ENCODE peak calls at places on chromosomes 12 and 14, in four cellular contexts. F is uterus, R is esophagus muscularis mucosa, H is tibial nerve. W is an unnamed sample.

GRCh38 chr12:118981285-118982201 is at the start of gene SRRM4:
- DNase-seq in F (no peak), R (no peak), H (no peak), W (no peak)

GRCh38 chr12:112183141-112183581 is 57.8 kb downstream of the TRAFD1 start:
- DNase-seq in F (no peak), R (no peak), H (no peak), W (no peak)

GRCh38 chr14:87102979-87103378 is 890.0 kb downstream of the GALC start:
- DNase-seq in F (no peak), R (no peak), H (no peak), W (no peak)

GRCh38 chr12:130965668-130966067 is 12.0 kb downstream of the ADGRD1 start:
- DNase-seq in F (no peak), R (no peak), H (no peak), W (no peak)

GRCh38 chr12:69904761-69905160 is 79.7 kb downstream of the MYRFL start:
- DNase-seq in F (no peak), R (no peak), H (no peak), W (no peak)

GRCh38 chr14:85444685-85445084 is 85.3 kb upstream of the FLRT2 start:
- DNase-seq in F (no peak), R (no peak), H (no peak), W (no peak)

GRCh38 chr12:115709410-115710065 is 568.0 kb downstream of the MED13L start:
- DNase-seq in F (peak; percentile 48), R (no peak), H (peak; percentile 55), W (no peak)

GRCh38 chr12:92164712-92165111 is 19.1 kb upstream of the BTG1 start:
- DNase-seq in F (no peak), R (no peak), H (no peak), W (no peak)

GRCh38 chr12:2172040-2172439 is 119.3 kb downstream of the CACNA1C start:
- DNase-seq in F (no peak), R (no peak), H (no peak), W (no peak)

GRCh38 chr12:67939611-67940010 is 49.6 kb upstream of the IFNG-AS1 start:
- DNase-seq in F (no peak), R (no peak), H (no peak), W (no peak)

GRCh38 chr12:87441511-87441910 is 587.7 kb downstream of the C12orf50 start:
- DNase-seq in F (no peak), R (no peak), H (no peak), W (no peak)

GRCh38 chr12:85920324-85920947 is 46.3 kb downstream of the NTS start:
- DNase-seq in F (no peak), R (no peak), H (no peak), W (no peak)

GRCh38 chr12:6112004-6112403 is 12.5 kb downstream of the VWF start:
- DNase-seq in F (no peak), R (no peak), H (no peak), W (no peak)

GRCh38 chr14:52998376-52999010 is 47.6 kb upstream of the FERMT2 start:
- DNase-seq in F (no peak), R (no peak), H (no peak), W (no peak)

GRCh38 chr12:50845021-50845647 is 2.4 kb downstream of the TMPRSS12 start:
- DNase-seq in F (no peak), R (no peak), H (no peak), W (no peak)

GRCh38 chr12:49776858-49777257 is 35.5 kb downstream of the TMBIM6 start:
- DNase-seq in F (no peak), R (no peak), H (no peak), W (no peak)

GRCh38 chr14:30998100-30998706 is 27.2 kb upstream of the AP4S1 start:
- DNase-seq in F (no peak), R (no peak), H (no peak), W (no peak)

GRCh38 chr14:55881577-55882241 is 236.5 kb upstream of the PELI2 start:
- DNase-seq in F (no peak), R (peak; percentile 77), H (no peak), W (no peak)

GRCh38 chr12:123034022-123034541 is 53.6 kb downstream of the ARL6IP4 start:
- DNase-seq in F (no peak), R (no peak), H (no peak), W (no peak)

GRCh38 chr12:75444444-75445136 is 36.0 kb upstream of the GLIPR1 start:
- DNase-seq in F (no peak), R (no peak), H (no peak), W (no peak)

GRCh38 chr12:116194935-116195431 is 82.5 kb downstream of the MED13L start:
- DNase-seq in F (no peak), R (no peak), H (no peak), W (no peak)

GRCh38 chr14:64465208-64465821 is at the start of gene AKAP5:
- DNase-seq in F (peak; percentile 54), R (no peak), H (no peak), W (no peak)

GRCh38 chr12:33439587-33440011 is at the start of gene SYT10:
- DNase-seq in F (no peak), R (no peak), H (no peak), W (no peak)

GRCh38 chr12:25734529-25735180 is 181.6 kb upstream of the LMNTD1 start:
- DNase-seq in F (no peak), R (no peak), H (no peak), W (no peak)

GRCh38 chr14:21092147-21093011 is 6.1 kb downstream of the ZNF219 start:
- DNase-seq in F (peak; percentile 80), R (no peak), H (peak; percentile 67), W (peak; percentile 84)

GRCh38 chr12:57372233-57372632 is 58.6 kb downstream of the R3HDM2 start:
- DNase-seq in F (no peak), R (no peak), H (no peak), W (no peak)

GRCh38 chr12:58455146-58455545 is 465.2 kb downstream of the LRIG3 start:
- DNase-seq in F (no peak), R (no peak), H (no peak), W (no peak)

GRCh38 chr12:48447755-48448154 is 24.6 kb upstream of the ANP32D start:
- DNase-seq in F (no peak), R (no peak), H (no peak), W (no peak)

GRCh38 chr12:56838602-56839488 is 75.7 kb downstream of the HSD17B6 start:
- DNase-seq in F (no peak), R (no peak), H (no peak), W (no peak)

GRCh38 chr12:119208626-119209061 is 29.9 kb downstream of the HSPB8 start:
- DNase-seq in F (peak; percentile 41), R (peak; percentile 95), H (peak; percentile 45), W (peak; percentile 54)

GRCh38 chr12:132139912-132140311 is 4.2 kb downstream of the DDX51 start:
- DNase-seq in F (peak; percentile 11), R (no peak), H (no peak), W (no peak)

GRCh38 chr12:132138941-132139871 is 4.9 kb downstream of the DDX51 start:
- DNase-seq in F (peak; percentile 10), R (no peak), H (no peak), W (no peak)

GRCh38 chr12:132140918-132141841 is 2.9 kb downstream of the DDX51 start:
- DNase-seq in F (peak; percentile 11), R (no peak), H (peak; percentile 3), W (no peak)

GRCh38 chr12:132141976-132142678 is 2.0 kb downstream of the DDX51 start:
- DNase-seq in F (peak; percentile 14), R (no peak), H (peak; percentile 5), W (no peak)

GRCh38 chr12:132140501-132140900 is 3.6 kb downstream of the DDX51 start:
- DNase-seq in F (peak; percentile 10), R (no peak), H (no peak), W (peak; percentile 40)
- H3K36me3 ChIP-seq in F (no peaks in the 10 kb centered on the region), R (peaks cover 49% of the 10 kb centered on the region), H (no peaks in the 10 kb centered on the region), W (peaks cover 7% of the 10 kb centered on the region)

DNA sequence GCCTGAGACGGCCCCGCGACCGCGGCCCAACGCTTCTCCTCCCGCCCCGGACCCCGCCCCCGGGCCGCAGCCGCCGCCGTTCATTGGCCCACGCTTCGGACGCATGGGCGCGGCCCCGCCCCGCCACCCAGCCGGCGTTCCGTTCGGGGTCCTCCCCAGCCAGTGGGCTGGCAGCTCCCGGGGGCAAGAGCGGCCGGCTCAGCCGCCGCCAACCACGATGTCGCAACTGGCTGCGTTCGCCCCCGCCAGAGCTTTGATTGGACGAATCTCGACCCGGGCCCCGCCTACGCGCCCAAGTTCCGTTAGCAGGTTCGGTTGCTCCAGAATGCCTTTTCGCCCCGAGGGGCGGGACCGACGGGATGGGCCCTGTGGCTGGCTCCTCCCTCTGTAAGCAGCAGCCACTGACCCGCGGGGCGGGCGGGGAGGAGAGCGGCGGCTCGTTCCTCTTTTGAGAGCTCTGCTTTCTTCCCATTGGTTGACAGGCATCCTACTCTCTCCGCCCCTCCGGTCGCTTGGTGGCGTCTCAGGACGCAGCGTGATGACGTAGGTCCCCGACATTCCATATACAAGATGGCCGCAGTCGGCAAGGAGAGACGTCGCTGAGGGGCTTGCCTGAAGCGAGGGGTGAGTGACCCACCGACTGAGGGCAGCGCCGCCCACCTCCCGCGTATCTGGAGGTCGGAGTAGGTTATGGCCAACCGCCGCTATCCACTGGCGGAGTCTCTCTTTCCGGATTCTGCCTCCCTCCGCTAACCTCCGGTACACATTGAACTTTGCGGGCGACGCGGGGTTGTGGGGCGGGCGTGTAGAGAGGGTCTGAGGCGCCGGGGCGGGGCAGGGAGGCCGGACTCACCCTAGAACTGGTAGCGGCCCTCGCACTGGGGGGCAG is at the start of the genes CCNK and SETD3:
- DNase-seq in F (peak; percentile 100), R (peak; percentile 100), H (peak; percentile 100), W (peak; percentile 100)
- TF ChIP-seq POLR2A in F (peak; percentile 94), R (peak; percentile 92), H (peak; percentile 95), W (peak; percentile 96)

GRCh38 chr14:23022849-23023499 is 11.7 kb downstream of the PSMB5 start:
- DNase-seq in F (no peak), R (no peak), H (no peak), W (no peak)
- H3K36me3 ChIP-seq in F (no peaks in the 10 kb centered on the region), R (peaks cover 33% of the 10 kb centered on the region), H (peaks cover 2% of the 10 kb centered on the region), W (no peaks in the 10 kb centered on the region)

GRCh38 chr12:23202746-23203145 is 577.8 kb downstream of the ETNK1 start:
- DNase-seq in F (no peak), R (no peak), H (no peak), W (no peak)

GRCh38 chr12:23193552-23193951 is 568.6 kb downstream of the ETNK1 start:
- DNase-seq in F (no peak), R (no peak), H (no peak), W (no peak)

DNA sequence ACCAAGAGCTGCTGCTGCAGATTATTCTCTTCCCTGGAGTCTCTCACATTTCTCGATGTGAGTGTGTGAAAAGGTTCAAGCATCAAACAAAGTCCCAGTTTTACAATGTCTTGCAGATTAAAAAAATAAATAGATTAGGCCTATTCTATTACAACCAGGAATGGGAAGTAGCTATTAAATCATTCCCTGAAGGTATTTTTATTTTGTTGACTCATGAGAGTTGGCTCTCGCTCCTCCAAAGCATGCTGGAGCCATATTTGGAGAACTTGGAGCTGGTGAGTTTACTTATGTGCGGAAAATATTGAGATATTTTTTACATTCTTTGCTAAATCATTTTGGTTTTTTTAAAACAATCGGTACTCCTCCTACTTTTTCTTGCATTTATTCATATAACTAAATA is 572.3 kb downstream of the ETNK1 start:
- DNase-seq in F (no peak), R (no peak), H (no peak), W (no peak)
- TF ChIP-seq POLR2A in F (no peak), R (no peak), H (no peak), W (no peak)

GRCh38 chr14:54772451-54772881 is 130.2 kb downstream of the GCH1 start:
- DNase-seq in F (no peak), R (no peak), H (no peak), W (no peak)
- H3K36me3 ChIP-seq in F (no peaks in the 10 kb centered on the region), R (peaks cover 29% of the 10 kb centered on the region), H (no peaks in the 10 kb centered on the region), W (no peaks in the 10 kb centered on the region)